ENCODE peak calls at places on chromosomes 11 and 22, in ten cellular contexts. T is heart right ventricle; V is upper lobe of left lung; J is endothelial cell; A is CD8-positive, alpha-beta T cell; C is psoas muscle; B is fibroblast of pulmonary artery; X is HFFc6; U is prostate gland; G is osteocyte. H is an unnamed sample.

GRCh38 chr11:3050386-3051325 is 6.6 kb downstream of the CARS1 start:
- DNase-seq in G (no peak), T (no peak), X (no peak), C (no peak), A (no peak), U (no peak), B (no peak), V (no peak), J (no peak), H (no peak)

GRCh38 chr11:77530879-77531278 is 57.0 kb upstream of the PAK1 start:
- DNase-seq in X (no peak), A (no peak), J (no peak), V (no peak), B (no peak), G (peak), U (no peak), C (no peak), T (no peak), H (no peak)

GRCh38 chr11:107259826-107260225 is 197.8 kb downstream of the CWF19L2 start:
- DNase-seq in V (no peak), A (no peak), X (no peak), B (no peak), U (no peak), C (no peak), J (no peak), T (no peak), G (no peak), H (no peak)

GRCh38 chr11:117705866-117706265 is 91.2 kb downstream of the DSCAML1 start:
- DNase-seq in X (no peak), B (no peak), G (no peak), J (no peak), V (no peak), A (no peak), T (no peak), U (no peak), C (no peak), H (no peak)

GRCh38 chr22:17443413-17444203 is 74.3 kb downstream of the CECR2 start:
- DNase-seq in C (peak), T (no peak), U (no peak), X (no peak), B (no peak), V (no peak), J (no peak), A (no peak), G (no peak), H (no peak)

GRCh38 chr22:21937041-21937820 is 15.4 kb downstream of the PPM1F start:
- DNase-seq in T (no peak), J (no peak), U (no peak), G (no peak), V (peak), C (peak), A (no peak), B (no peak), X (no peak), H (no peak)

GRCh38 chr11:12667646-12668045 is 6.6 kb upstream of the TEAD1 start:
- DNase-seq in T (no peak), A (no peak), B (no peak), X (no peak), V (no peak), J (no peak), C (no peak), U (no peak), G (no peak), H (no peak)

GRCh38 chr11:123681007-123681406 is 26.6 kb upstream of the SCN3B start:
- DNase-seq in A (peak), G (no peak), C (no peak), B (no peak), J (no peak), U (no peak), X (no peak), V (no peak), T (no peak), H (no peak)

GRCh38 chr11:12556788-12557384 is 117.3 kb upstream of the TEAD1 start:
- DNase-seq in V (peak), J (no peak), C (peak), X (peak), T (peak), U (no peak), A (no peak), G (no peak), B (peak), H (no peak)

GRCh38 chr22:40728731-40729189 is 49.5 kb downstream of the MCHR1 start:
- DNase-seq in B (peak), V (peak), U (peak), X (no peak), A (peak), T (no peak), C (no peak), J (no peak), G (no peak), H (no peak)

GRCh38 chr22:26660961-26661578 is 3.7 kb downstream of the MIAT start:
- DNase-seq in X (no peak), J (no peak), U (no peak), V (no peak), T (no peak), A (no peak), G (no peak), B (no peak), C (no peak), H (no peak)

GRCh38 chr11:112302226-112302868 is 41.7 kb upstream of the PLET1 start:
- DNase-seq in G (no peak), V (no peak), C (no peak), B (peak), X (peak), U (no peak), A (no peak), T (no peak), J (no peak), H (no peak)

GRCh38 chr22:38112361-38112760 is 1.9 kb upstream of the BAIAP2L2 start:
- DNase-seq in T (no peak), V (no peak), C (no peak), G (no peak), B (no peak), A (no peak), U (no peak), J (no peak), X (no peak), H (no peak)

GRCh38 chr11:111908639-111909305 is 2.8 kb downstream of the CRYAB start:
- DNase-seq in X (no peak), G (no peak), A (no peak), U (no peak), C (no peak), B (no peak), V (no peak), J (no peak), T (no peak), H (no peak)

GRCh38 chr11:13286247-13286821 is 8.7 kb downstream of the BMAL1 start:
- DNase-seq in T (no peak), C (no peak), G (no peak), U (no peak), B (no peak), A (no peak), X (no peak), V (no peak), J (no peak), H (no peak)

GRCh38 chr11:38089728-38090127 is 1491.7 kb upstream of the RAG2 start:
- DNase-seq in A (no peak), V (peak), X (no peak), G (no peak), J (no peak), U (no peak), T (no peak), C (no peak), B (peak), H (no peak)

GRCh38 chr11:45665206-45665932 is at the start of gene CHST1:
- DNase-seq in X (no peak), T (peak), V (peak), C (peak), J (peak), G (no peak), U (peak), B (peak), A (no peak), H (no peak)

GRCh38 chr22:30575011-30575671 is 676 bp upstream of the GAL3ST1 start:
- DNase-seq in A (no peak), T (peak), G (no peak), X (no peak), J (no peak), C (peak), B (peak), U (no peak), V (peak), H (no peak)

GRCh38 chr11:132943325-132943736 is 589.0 kb downstream of the OPCML start:
- DNase-seq in A (no peak), G (no peak), T (no peak), B (no peak), V (no peak), C (no peak), U (no peak), X (no peak), J (no peak), H (no peak)

GRCh38 chr11:27218498-27219038 is 144.4 kb downstream of the CCDC34 start:
- DNase-seq in V (no peak), U (no peak), C (no peak), A (no peak), B (peak), X (peak), G (no peak), T (no peak), J (no peak), H (no peak)

GRCh38 chr11:86608251-86608799 is 64.1 kb downstream of the ME3 start:
- DNase-seq in A (peak), T (peak), B (peak), U (peak), X (peak), G (no peak), C (peak), V (peak), J (peak), H (no peak)

GRCh38 chr11:61791737-61792309 is 576 bp downstream of the TMEM258 start:
- DNase-seq in X (peak), T (peak), V (peak), B (peak), U (peak), G (no peak), J (peak), C (peak), A (peak), H (no peak)

GRCh38 chr11:2661173-2662023 is 38.4 kb downstream of the KCNQ1OT1 start:
- DNase-seq in B (no peak), A (no peak), T (no peak), G (no peak), X (no peak), J (no peak), V (no peak), U (no peak), C (no peak), H (no peak)

DNA sequence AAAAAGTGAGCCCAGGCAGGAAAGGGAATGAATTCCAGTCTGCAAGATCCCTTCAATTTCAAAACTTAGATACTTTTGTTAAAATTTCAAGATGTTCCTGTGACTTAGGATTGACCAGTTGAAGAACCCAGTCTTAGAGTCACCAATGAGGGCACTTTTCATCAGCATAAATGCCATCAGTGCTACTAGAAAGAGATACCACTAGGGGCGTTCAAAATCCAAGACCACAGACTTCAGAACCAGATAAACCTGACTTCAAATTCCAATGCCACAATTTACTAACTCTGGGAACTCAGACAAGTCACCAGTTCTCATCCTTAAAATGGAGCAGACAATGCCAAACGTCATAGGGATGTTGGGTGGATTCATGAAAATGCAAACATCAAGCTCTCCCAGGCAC is 523.2 kb downstream of the BUD13 start:
- DNase-seq in C (no peak), G (no peak), U (no peak), J (no peak), X (no peak), B (no peak), A (no peak), T (no peak), V (no peak), H (no peak)
- TF ChIP-seq CTCF in C (no peak), G (no peak), U (no peak), J (peak), X (no peak), B (no peak), A (no peak), T (no peak), V (no peak), H (peak)

GRCh38 chr11:35485656-35486318 is 39.6 kb downstream of the PAMR1 start:
- DNase-seq in V (peak), A (peak), T (peak), C (peak), X (peak), U (peak), G (peak), J (peak), B (peak), H (peak)

GRCh38 chr11:35487532-35488078 is 37.8 kb downstream of the PAMR1 start:
- DNase-seq in B (peak), U (no peak), C (no peak), X (peak), A (no peak), G (no peak), J (peak), T (no peak), V (no peak), H (no peak)

GRCh38 chr11:35486934-35487333 is 38.5 kb downstream of the PAMR1 start:
- DNase-seq in T (no peak), A (no peak), X (no peak), C (no peak), B (no peak), J (no peak), U (no peak), V (no peak), G (no peak), H (no peak)

GRCh38 chr11:35488117-35488516 is 37.3 kb downstream of the PAMR1 start:
- DNase-seq in U (no peak), X (peak), B (peak), T (no peak), A (no peak), V (no peak), G (no peak), J (no peak), C (no peak), H (no peak)

GRCh38 chr11:35486446-35486845 is 39.0 kb downstream of the PAMR1 start:
- DNase-seq in G (no peak), T (no peak), C (no peak), U (no peak), X (no peak), J (no peak), V (no peak), B (no peak), A (no peak), H (no peak)
- TF ChIP-seq CTCF in G (no peak), T (no peak), C (peak), U (no peak), X (peak), J (no peak), V (no peak), B (peak), A (no peak), H (peak)

DNA sequence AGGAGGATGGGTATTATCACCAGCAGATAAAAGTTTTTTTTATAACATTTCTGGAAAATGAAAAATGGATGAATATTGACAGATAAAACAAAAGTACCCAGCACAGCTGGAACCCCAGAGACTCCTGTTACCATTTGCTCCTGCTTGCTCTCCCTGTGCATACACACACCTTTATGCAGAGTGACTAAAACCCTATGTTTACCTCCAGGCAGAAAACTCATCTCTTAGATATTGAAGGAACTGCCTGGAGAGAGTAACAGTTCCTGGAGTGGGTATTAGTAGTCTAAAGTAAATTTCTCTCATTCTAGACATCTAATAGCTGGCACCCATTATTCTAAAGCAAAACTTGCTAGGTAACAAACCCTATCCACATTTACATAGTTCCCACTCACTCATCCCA is 38.0 kb downstream of the CYP2R1 start:
- DNase-seq in U (no peak), G (no peak), J (no peak), B (no peak), T (no peak), C (no peak), A (no peak), X (no peak), V (no peak), H (no peak)
- TF ChIP-seq CTCF in U (no peak), G (no peak), J (no peak), B (no peak), T (no peak), C (no peak), A (no peak), X (no peak), V (no peak), H (no peak)

GRCh38 chr22:27879923-27880322 is 39.1 kb downstream of the PITPNB start:
- DNase-seq in J (peak), C (no peak), U (no peak), X (peak), B (peak), G (no peak), V (no peak), T (no peak), A (no peak), H (no peak)

GRCh38 chr22:27875951-27876350 is 43.1 kb downstream of the PITPNB start:
- DNase-seq in T (no peak), V (no peak), B (no peak), X (no peak), A (peak), U (no peak), G (no peak), J (no peak), C (no peak), H (no peak)

GRCh38 chr22:27876684-27877083 is 42.4 kb downstream of the PITPNB start:
- DNase-seq in T (no peak), C (no peak), U (no peak), B (no peak), A (no peak), V (no peak), X (no peak), J (no peak), G (no peak), H (no peak)

GRCh38 chr22:27874756-27875155 is 44.3 kb downstream of the PITPNB start:
- DNase-seq in V (no peak), C (no peak), G (no peak), U (no peak), X (no peak), A (no peak), B (no peak), J (no peak), T (no peak), H (no peak)

DNA sequence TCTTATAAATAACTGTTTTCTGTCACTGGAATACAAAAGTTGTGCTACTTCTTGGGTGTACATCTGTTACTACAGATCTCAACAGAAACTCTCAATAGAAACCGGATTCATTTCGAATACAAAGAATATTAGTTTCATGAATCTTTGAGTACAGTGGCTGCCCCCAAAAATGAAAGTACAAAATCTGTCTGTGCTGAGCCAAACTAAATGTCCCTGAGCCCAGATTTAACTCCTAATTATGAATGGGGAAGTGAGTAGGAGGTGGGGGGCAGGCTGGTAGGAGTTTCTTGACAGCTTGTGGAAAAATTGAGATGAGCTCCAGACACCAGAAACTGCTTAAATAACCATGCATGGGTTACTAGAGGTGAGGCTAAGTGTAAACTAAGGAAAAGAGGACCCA is 41.6 kb downstream of the PITPNB start:
- DNase-seq in U (no peak), C (no peak), X (no peak), J (no peak), T (no peak), G (no peak), A (no peak), V (no peak), B (no peak), H (no peak)
- TF ChIP-seq CTCF in U (no peak), C (no peak), X (no peak), J (no peak), T (no peak), G (no peak), A (no peak), V (no peak), B (no peak), H (no peak)

GRCh38 chr11:119480375-119481020 is 57.5 kb upstream of the THY1 start:
- DNase-seq in U (no peak), V (peak), T (no peak), B (no peak), C (peak), A (no peak), X (no peak), G (peak), J (no peak), H (peak)

GRCh38 chr11:119481667-119482400 is 58.9 kb upstream of the THY1 start:
- DNase-seq in C (peak), X (no peak), T (peak), A (no peak), U (no peak), B (no peak), V (peak), J (no peak), G (peak), H (peak)

GRCh38 chr11:119479685-119480275 is 56.8 kb upstream of the THY1 start:
- DNase-seq in G (peak), U (no peak), C (peak), A (no peak), V (peak), T (no peak), B (peak), X (peak), J (peak), H (peak)

GRCh38 chr11:119482561-119483001 is 59.6 kb upstream of the THY1 start:
- DNase-seq in V (peak), J (no peak), C (peak), G (peak), U (no peak), T (no peak), A (no peak), B (no peak), X (no peak), H (peak)

GRCh38 chr11:119481021-119481666 is 58.2 kb upstream of the THY1 start:
- DNase-seq in C (peak), A (peak), B (peak), T (peak), X (peak), J (peak), G (peak), V (peak), U (peak), H (peak)
- TF ChIP-seq CTCF in C (peak), A (peak), B (peak), T (peak), X (peak), J (peak), G (peak), V (peak), U (peak), H (peak)

GRCh38 chr22:47624277-47625012 is 862.0 kb downstream of the TBC1D22A start:
- DNase-seq in X (no peak), U (no peak), T (no peak), B (no peak), A (no peak), C (no peak), J (no peak), G (peak), V (peak), H (no peak)
- TF ChIP-seq CTCF in X (no peak), U (no peak), T (no peak), B (no peak), A (no peak), C (no peak), J (no peak), G (no peak), V (no peak), H (no peak)

GRCh38 chr11:87628161-87628560 is 547.1 kb downstream of the RAB38 start:
- DNase-seq in T (no peak), J (no peak), A (no peak), X (no peak), U (no peak), C (no peak), V (no peak), B (no peak), G (no peak), H (no peak)
- TF ChIP-seq CTCF in T (no peak), J (no peak), A (no peak), X (no peak), U (no peak), C (no peak), V (no peak), B (no peak), G (no peak), H (no peak)

GRCh38 chr11:67252831-67253239 is 13.4 kb upstream of the GRK2 start:
- DNase-seq in U (no peak), A (peak), B (peak), V (no peak), C (peak), T (no peak), J (no peak), X (peak), G (no peak), H (no peak)
- TF ChIP-seq CTCF in U (peak), A (peak), B (peak), V (peak), C (no peak), T (peak), J (peak), X (peak), G (peak), H (peak)

GRCh38 chr11:36619502-36619901 is 21.5 kb upstream of the RAG2 start:
- DNase-seq in X (no peak), J (no peak), G (no peak), T (no peak), C (no peak), U (no peak), A (no peak), B (peak), V (no peak), H (no peak)

GRCh38 chr11:36618025-36618700 is 20.1 kb upstream of the RAG2 start:
- DNase-seq in X (no peak), U (no peak), T (no peak), J (no peak), G (no peak), A (no peak), B (no peak), C (no peak), V (no peak), H (no peak)

GRCh38 chr11:36627006-36627405 is 29.0 kb upstream of the RAG2 start:
- DNase-seq in A (no peak), X (no peak), V (no peak), B (no peak), C (no peak), T (no peak), U (no peak), G (no peak), J (no peak), H (no peak)

GRCh38 chr11:36627471-36627870 is 29.4 kb upstream of the RAG2 start:
- DNase-seq in T (no peak), X (no peak), U (no peak), B (no peak), V (no peak), G (no peak), C (no peak), A (no peak), J (no peak), H (no peak)

GRCh38 chr11:36622431-36623136 is 24.5 kb upstream of the RAG2 start:
- DNase-seq in T (no peak), C (no peak), X (peak), B (peak), J (no peak), A (no peak), V (no peak), G (no peak), U (no peak), H (no peak)
- TF ChIP-seq CTCF in T (peak), C (peak), X (peak), B (peak), J (no peak), A (no peak), V (no peak), G (peak), U (peak), H (peak)

GRCh38 chr11:130428692-130429681 is 578 bp upstream of the ADAMTS8 start:
- DNase-seq in J (no peak), U (no peak), A (no peak), G (no peak), B (no peak), T (no peak), C (no peak), V (no peak), X (no peak), H (no peak)
- TF ChIP-seq CTCF in J (no peak), U (no peak), A (no peak), G (no peak), B (no peak), T (no peak), C (no peak), V (no peak), X (peak), H (no peak)